ENCODE peak calls at places on chromosomes 7 and 10, in seven cellular contexts. X, D, F, H, I, P and V are unnamed samples.

GRCh38 chr10:62718585-62718984 is 85.9 kb upstream of the ADO start:
- DNase-seq in X (no peak), D (no peak), F (no peak), H (no peak), I (no peak), P (no peak), V (no peak)

GRCh38 chr10:29370612-29371092 is 81.8 kb downstream of the LYZL1 start:
- DNase-seq in X (no peak), D (no peak), F (no peak), H (no peak), I (no peak), P (no peak), V (no peak)

GRCh38 chr10:88800152-88801125 is 2.1 kb upstream of the LIPM start:
- DNase-seq in X (no peak), D (no peak), F (no peak), H (no peak), I (no peak), P (no peak), V (no peak)

GRCh38 chr7:100157334-100158228 is 942 bp downstream of the TRAPPC14 start:
- DNase-seq in X (no peak), D (no peak), F (peak), H (no peak), I (no peak), P (no peak), V (no peak)

GRCh38 chr7:49324707-49325106 is 400.4 kb downstream of the CDC14C start:
- DNase-seq in X (no peak), D (no peak), F (no peak), H (no peak), I (no peak), P (no peak), V (no peak)

GRCh38 chr7:68205826-68206225 is 1209.2 kb downstream of the TYW1 start:
- DNase-seq in X (no peak), D (no peak), F (no peak), H (no peak), I (no peak), P (no peak), V (no peak)

GRCh38 chr7:2016021-2016631 is 216.6 kb downstream of the MAD1L1 start:
- DNase-seq in X (no peak), D (no peak), F (no peak), H (no peak), I (no peak), P (no peak), V (no peak)

GRCh38 chr10:95562326-95562725 is 1.2 kb upstream of the SORBS1 start:
- DNase-seq in X (no peak), D (no peak), F (no peak), H (no peak), I (no peak), P (no peak), V (no peak)

GRCh38 chr10:78658645-78659632 is 409.8 kb upstream of the ZMIZ1 start:
- DNase-seq in X (no peak), D (no peak), F (no peak), H (no peak), I (no peak), P (no peak), V (no peak)

GRCh38 chr7:157618823-157619606 is 282.2 kb downstream of the DNAJB6 start:
- DNase-seq in X (no peak), D (no peak), F (no peak), H (no peak), I (no peak), P (no peak), V (no peak)

GRCh38 chr10:70677016-70677415 is 4.7 kb downstream of the ADAMTS14 start:
- DNase-seq in X (no peak), D (no peak), F (no peak), H (no peak), I (no peak), P (no peak), V (no peak)

GRCh38 chr10:88379575-88379974 is 203.5 kb downstream of the RNLS start:
- DNase-seq in X (no peak), D (no peak), F (no peak), H (no peak), I (no peak), P (no peak), V (no peak)

GRCh38 chr7:1859266-1860035 is 189.4 kb downstream of the ELFN1 start:
- DNase-seq in X (no peak), D (no peak), F (no peak), H (no peak), I (no peak), P (no peak), V (peak)

GRCh38 chr7:157485361-157485831 is 148.6 kb downstream of the DNAJB6 start:
- DNase-seq in X (no peak), D (no peak), F (no peak), H (no peak), I (no peak), P (no peak), V (no peak)